ENCODE peak calls at places on chromosomes 16 and 17, in four cellular contexts. U is mucosa of descending colon; A is CD4-positive, CD25-positive, alpha-beta regulatory T cell; I is DND-41. J is an unnamed sample. For H3K4me1, the result is how much of the 10 kb centered on the place peaks cover.

GRCh38 chr16:87303431-87303930 is 13.7 kb downstream of the C16orf95 start:
- DNase-seq in U (no peak), A (no peak), I (peak), J (no peak)

GRCh38 chr16:86222965-86223551 is 287.3 kb upstream of the FOXF1 start:
- DNase-seq in U (no peak), A (no peak), I (no peak), J (peak)

GRCh38 chr16:11501583-11502138 is 85.1 kb downstream of the LITAF start:
- DNase-seq in A (no peak), U (no peak), I (no peak), J (no peak)

GRCh38 chr17:42568341-42569111 is 1.6 kb downstream of the MLX start:
- DNase-seq in I (no peak), A (no peak), U (no peak), J (no peak)

GRCh38 chr17:73248532-73248931 is 13.1 kb downstream of the CPSF4L start:
- DNase-seq in A (no peak), I (no peak), U (no peak), J (no peak)

GRCh38 chr16:85512716-85513115 is 100.4 kb upstream of the GSE1 start:
- DNase-seq in U (no peak), I (no peak), A (no peak), J (no peak)

GRCh38 chr17:81148986-81149533 is 16.2 kb upstream of the PVALEF start:
- DNase-seq in I (no peak), A (no peak), U (no peak), J (no peak)

GRCh38 chr16:13421726-13422125 is 498.2 kb upstream of the ERCC4 start:
- DNase-seq in A (no peak), U (no peak), I (no peak), J (no peak)

GRCh38 chr16:67893791-67894399 is 841 bp downstream of the PSKH1 start:
- DNase-seq in A (no peak), I (no peak), U (no peak), J (peak)

GRCh38 chr17:31289790-31290189 is 7.2 kb downstream of the OMG start:
- DNase-seq in U (no peak), A (no peak), I (no peak), J (no peak)

DNA sequence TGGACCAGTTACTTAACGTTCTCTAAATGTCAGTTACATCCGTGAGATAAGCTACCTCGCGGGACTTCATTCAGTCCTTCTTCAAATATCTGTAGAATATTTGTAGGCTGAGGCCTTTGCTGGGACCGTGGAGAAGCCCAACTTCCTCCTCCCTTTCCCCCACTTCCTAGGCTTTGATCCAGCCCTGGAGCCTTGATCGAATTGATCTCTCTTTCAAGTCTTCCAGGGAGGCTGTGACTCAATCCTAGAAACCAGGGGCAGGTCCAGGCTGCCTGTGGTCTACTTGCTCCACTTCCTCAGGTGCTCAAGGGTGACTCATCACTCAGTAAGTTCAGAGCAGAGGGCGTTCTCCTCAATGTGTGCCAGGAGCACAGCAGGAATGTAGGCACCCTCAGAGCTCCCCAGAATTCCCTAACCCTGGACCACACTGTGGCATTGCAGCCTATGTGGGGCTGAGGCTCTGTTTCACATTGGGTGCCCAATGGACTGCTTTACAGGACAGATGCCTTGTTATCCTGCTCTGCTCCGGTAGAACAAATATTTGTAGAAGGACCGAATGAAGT is 11.2 kb upstream of the CEP20 start:
- DNase-seq in A (no peak), I (peak), U (peak), J (peak)
- H3K4me3 ChIP-seq in A (no peak), I (no peak), U (no peak), J (no peak)

DNA sequence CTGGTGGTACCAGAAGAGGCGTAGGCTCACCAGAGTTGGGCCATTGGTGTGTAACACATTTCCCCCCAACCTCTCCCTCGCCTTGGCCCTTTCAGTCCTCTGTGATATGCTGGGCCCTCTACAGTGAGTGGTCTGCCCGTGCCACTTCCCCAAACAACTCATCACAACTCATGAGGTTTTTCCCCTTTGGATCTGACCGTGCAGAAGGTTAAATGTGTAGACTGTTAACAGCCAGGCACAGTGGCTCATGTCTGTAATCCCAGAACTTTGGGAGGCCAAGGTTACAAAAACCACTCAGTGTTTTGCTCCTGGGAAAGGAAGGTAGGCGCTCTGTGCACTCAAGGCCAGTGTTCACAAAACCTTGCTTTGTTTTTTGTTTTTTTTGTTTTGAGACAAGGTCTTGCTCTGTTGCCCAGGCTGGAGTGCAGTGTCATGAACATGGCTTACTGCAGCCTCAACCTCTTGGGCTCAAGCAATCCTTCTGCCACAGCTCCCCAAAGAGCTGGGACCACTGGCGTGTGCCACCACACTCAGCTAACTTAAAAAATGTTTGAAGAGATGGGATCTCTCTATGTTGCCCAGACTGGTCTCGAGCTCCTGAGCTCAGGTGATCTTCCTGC is 11.3 kb upstream of the CYB5B start:
- DNase-seq in A (no peak), I (no peak), U (no peak), J (no peak)
- H3K4me1 ChIP-seq in A (under half), I (under half), U (under half), J (under half)

GRCh38 chr17:57625511-57625910 is 119.6 kb downstream of the CCDC182 start:
- DNase-seq in U (no peak), A (no peak), I (no peak), J (no peak)
- H3K4me3 ChIP-seq in U (no peak), A (no peak), I (no peak), J (no peak)

DNA sequence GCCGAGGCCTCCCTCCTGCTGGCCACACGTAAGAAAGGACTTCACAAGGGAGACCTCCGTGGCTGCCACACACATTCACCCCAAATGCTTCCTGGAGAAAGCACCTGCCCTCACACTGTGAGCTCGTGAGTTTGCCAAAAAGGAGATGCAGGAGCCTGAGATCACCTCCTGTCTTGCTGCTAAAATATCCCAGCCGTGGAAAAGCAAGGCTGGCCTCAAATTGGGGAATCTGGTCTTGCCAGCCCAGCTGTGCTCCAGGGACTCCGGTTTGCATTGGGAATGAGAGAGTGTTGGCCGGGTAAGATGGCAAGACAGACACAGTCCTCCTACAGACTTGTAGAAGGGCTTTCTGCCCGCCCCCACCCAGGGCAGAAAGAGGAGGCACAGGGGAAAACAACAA is 13.8 kb downstream of the RBFOX3 start:
- DNase-seq in U (no peak), A (no peak), I (no peak), J (no peak)
- H3K4me1 ChIP-seq in U (under half), A (under half), I (under half), J (under half)

J was measured in small intestine.